ENCODE peak calls at places on chromosomes 13 and 19, in four cellular contexts. S is lower leg skin; Q is ascending aorta; Z is CD8-positive, alpha-beta T cell. I is an unnamed sample.

GRCh38 chr13:98507060-98507797 is 69.7 kb downstream of the STK24 start:
- DNase-seq in S (no peak), Z (no peak), Q (peak; percentile 73), I (peak; percentile 57)

GRCh38 chr13:37695200-37695599 is 96.6 kb upstream of the POSTN start:
- DNase-seq in Q (no peak), Z (no peak), S (no peak), I (no peak)

GRCh38 chr13:52868190-52868589 is 19.8 kb upstream of the PCDH8 start:
- DNase-seq in Q (no peak), S (no peak), Z (no peak), I (no peak)

GRCh38 chr13:80215368-80215767 is 125.6 kb downstream of the SPRY2 start:
- DNase-seq in Q (no peak), S (no peak), Z (no peak), I (no peak)

GRCh38 chr13:61664821-61665705 is 249.4 kb upstream of the PCDH20 start:
- DNase-seq in S (no peak), Q (no peak), Z (no peak), I (no peak)

GRCh38 chr13:95099541-95099940 is 201.7 kb downstream of the ABCC4 start:
- DNase-seq in Q (no peak), S (no peak), Z (no peak), I (no peak)

GRCh38 chr13:105611424-105611823 is 924.0 kb downstream of the EFNB2 start:
- DNase-seq in Q (no peak), Z (no peak), S (no peak), I (no peak)

GRCh38 chr13:87999791-88000190 is 328.6 kb downstream of the SLITRK5 start:
- DNase-seq in Q (no peak), S (no peak), Z (no peak), I (no peak)

GRCh38 chr13:23928985-23929384 is 31.7 kb upstream of the C1QTNF9B start:
- DNase-seq in Z (no peak), Q (no peak), S (no peak), I (no peak)

GRCh38 chr19:1217366-1217765 is 11.8 kb downstream of the STK11 start:
- DNase-seq in S (no peak), Z (no peak), Q (no peak), I (no peak)

GRCh38 chr13:113922412-113923118 is 51.3 kb downstream of the C13orf46 start:
- DNase-seq in S (no peak), Z (no peak), Q (peak; percentile 59), I (no peak)

GRCh38 chr13:74062933-74063332 is 71.3 kb downstream of the KLF12 start:
- DNase-seq in S (no peak), Z (no peak), Q (peak; percentile 90), I (no peak)

GRCh38 chr13:77510156-77510555 is 25.4 kb upstream of the SCEL start:
- DNase-seq in Q (no peak), S (no peak), Z (no peak), I (no peak)

GRCh38 chr19:4061683-4062575 is 4.8 kb downstream of the ZBTB7A start:
- DNase-seq in S (no peak), Q (no peak), Z (no peak), I (no peak)

GRCh38 chr13:27006519-27007161 is 165.0 kb downstream of the USP12 start:
- DNase-seq in Q (no peak), S (no peak), Z (no peak), I (no peak)

GRCh38 chr19:16585808-16586476 is 13.7 kb upstream of the SLC35E1 start:
- DNase-seq in Z (no peak), Q (no peak), S (no peak), I (no peak)

GRCh38 chr13:69274231-69274630 is 833.4 kb upstream of the ATXN8OS start:
- DNase-seq in Z (no peak), S (no peak), Q (no peak), I (no peak)

GRCh38 chr13:112246731-112247470 is 129.3 kb upstream of the SPACA7 start:
- DNase-seq in Z (no peak), Q (no peak), S (no peak), I (no peak)

GRCh38 chr19:41323430-41324125 is 13.6 kb downstream of the CCDC97 start:
- DNase-seq in Q (peak; percentile 91), Z (no peak), S (peak; percentile 75), I (no peak)

GRCh38 chr13:93328943-93329342 is 102.3 kb downstream of the GPC6 start:
- DNase-seq in S (no peak), Q (no peak), Z (no peak), I (no peak)

GRCh38 chr13:95643814-95644598 is 500 bp downstream of the DZIP1 start:
- DNase-seq in Z (no peak), Q (no peak), S (no peak), I (peak; percentile 57)

GRCh38 chr13:95516021-95516420 is 36.5 kb upstream of the CLDN10 start:
- DNase-seq in Z (no peak), Q (no peak), S (no peak), I (no peak)

GRCh38 chr19:18029617-18030338 is 21.8 kb downstream of the ARRDC2 start:
- DNase-seq in Q (no peak), S (no peak), Z (no peak), I (no peak)

GRCh38 chr19:16603090-16603489 is 24.9 kb downstream of the MED26 start:
- DNase-seq in Q (no peak), Z (no peak), S (no peak), I (no peak)

GRCh38 chr19:49808762-49809154 is 4.3 kb downstream of the FUZ start:
- DNase-seq in Z (peak; percentile 76), Q (peak; percentile 96), S (peak; percentile 92), I (peak; percentile 94)

GRCh38 chr13:48585456-48585840 is 52.6 kb upstream of the RCBTB2 start:
- DNase-seq in S (peak; percentile 47), Q (no peak), Z (no peak), I (no peak)

GRCh38 chr13:39786091-39786490 is 130.6 kb downstream of the COG6 start:
- DNase-seq in S (no peak), Z (no peak), Q (no peak), I (peak; percentile 60)

GRCh38 chr13:100523437-100523836 is 65.2 kb downstream of the GGACT start:
- DNase-seq in S (no peak), Q (no peak), Z (no peak), I (no peak)

GRCh38 chr13:46983881-46984280 is 87.0 kb upstream of the HTR2A start:
- DNase-seq in Q (no peak), Z (no peak), S (no peak), I (no peak)

GRCh38 chr13:44436589-44437337 is 63.1 kb downstream of the SERP2 start:
- DNase-seq in S (peak; percentile 93), Z (peak; percentile 26), Q (peak; percentile 96), I (peak; percentile 93)

GRCh38 chr13:98889419-98890079 is 88.3 kb downstream of the DOCK9 start:
- DNase-seq in Z (no peak), S (no peak), Q (no peak), I (no peak)

GRCh38 chr13:21557995-21558394 is 46.0 kb downstream of the MICU2 start:
- DNase-seq in S (no peak), Z (no peak), Q (no peak), I (peak; percentile 8)
- TF ChIP-seq CTCF in S (no peak), Z (peak; percentile 48), Q (no peak), I (peak; percentile 31)

GRCh38 chr19:19152668-19153384 is 14.5 kb upstream of the TMEM161A start:
- DNase-seq in S (no peak), Q (no peak), Z (no peak), I (no peak)

GRCh38 chr19:19151418-19151817 is 13.1 kb upstream of the TMEM161A start:
- DNase-seq in Q (no peak), Z (no peak), S (no peak), I (no peak)

GRCh38 chr19:19155495-19156219 is 14.4 kb downstream of the MEF2B start:
- DNase-seq in S (no peak), Q (no peak), Z (no peak), I (no peak)

GRCh38 chr19:19157808-19158207 is 12.3 kb downstream of the MEF2B start:
- DNase-seq in S (no peak), Z (no peak), Q (no peak), I (no peak)

DNA sequence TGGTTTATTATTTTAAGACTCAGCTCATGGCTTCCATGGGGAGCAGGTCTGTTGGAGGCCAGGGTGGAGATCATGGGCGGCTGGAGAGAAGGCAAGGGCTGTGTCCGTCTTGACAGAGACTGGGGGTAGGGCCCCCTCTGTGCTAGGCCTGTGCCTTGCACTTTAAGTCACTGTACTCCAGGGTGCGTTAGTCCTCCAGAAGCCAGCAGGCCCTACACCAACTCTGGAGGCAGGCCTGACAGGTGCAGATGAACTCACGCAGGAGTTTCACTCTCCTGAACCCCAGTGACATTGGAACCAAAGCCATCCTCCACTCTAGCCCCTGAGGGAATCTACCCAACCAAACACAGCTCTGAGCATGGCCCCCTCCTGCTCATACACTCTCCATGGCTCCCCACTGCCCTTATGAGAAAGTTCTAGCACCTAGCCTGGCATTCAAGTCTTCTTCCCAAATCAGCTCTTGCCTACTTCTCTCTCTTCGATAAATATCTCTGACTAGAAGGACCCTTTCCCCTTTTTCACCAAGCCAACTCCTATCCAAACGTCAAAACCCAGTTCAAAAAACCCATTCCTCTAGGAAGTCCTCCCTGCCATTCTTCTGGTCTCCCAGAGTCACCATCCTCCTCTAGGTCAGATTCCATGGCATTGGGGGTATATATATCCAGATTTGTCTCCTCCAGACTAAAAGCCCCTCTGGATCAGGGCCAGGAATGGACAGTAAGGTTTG is 15.1 kb downstream of the MEF2B start:
- DNase-seq in S (no peak), Z (no peak), Q (no peak), I (no peak)
- TF ChIP-seq CTCF in S (no peak), Z (no peak), Q (no peak), I (no peak)

GRCh38 chr19:31882709-31883108 is 462.7 kb upstream of the ZNF507 start:
- DNase-seq in Q (no peak), Z (no peak), S (no peak), I (no peak)
- TF ChIP-seq CTCF in Q (no peak), Z (no peak), S (no peak), I (no peak)

DNA sequence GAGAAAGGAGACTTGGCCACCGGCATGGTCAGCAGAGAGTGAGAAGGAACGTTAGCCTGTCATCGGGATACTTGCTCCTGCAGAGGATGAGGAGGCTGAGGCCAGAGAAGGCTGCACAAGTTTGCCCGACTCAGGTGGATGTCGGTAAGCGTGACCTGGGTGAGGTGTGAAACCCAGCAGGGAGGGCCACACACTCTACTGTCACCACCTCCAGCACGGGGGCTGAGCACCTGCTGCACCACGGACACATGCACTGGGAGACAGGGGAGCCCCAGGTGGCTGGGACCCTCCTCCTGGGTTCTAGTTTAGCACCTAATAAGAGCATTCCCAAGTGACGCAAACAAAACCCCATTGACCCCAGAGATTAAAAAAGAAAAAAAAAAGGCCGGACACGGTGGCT is 17.3 kb downstream of the MLLT1 start:
- DNase-seq in Z (no peak), Q (no peak), S (no peak), I (no peak)
- TF ChIP-seq CTCF in Z (no peak), Q (no peak), S (no peak), I (no peak)

I was measured in endothelial cell.